ENCODE peak calls at places on chromosomes 16 and 17, in nine cellular contexts. P is endothelial cell of umbilical vein, C is AG04450, R is A549, W is left lung, A is fibroblast of pulmonary artery, H is cardiac muscle cell, J is neural progenitor cell, S is heart left ventricle. O is an unnamed sample.

GRCh38 chr17:31650756-31651520 is 208.1 kb downstream of the COPRS start:
- DNase-seq in W (no peak), P (no peak), C (no peak), S (no peak), R (no peak), J (no peak), A (no peak), H (no peak), O (no peak)

GRCh38 chr17:42358434-42358833 is 29.8 kb downstream of the STAT3 start:
- DNase-seq in W (no peak), A (no peak), R (no peak), S (no peak), P (no peak), J (no peak), C (no peak), H (no peak), O (no peak)

GRCh38 chr16:19130852-19131808 is 17.4 kb downstream of the ITPRIPL2 start:
- DNase-seq in W (no peak), J (no peak), R (no peak), H (no peak), C (peak), A (peak), S (peak), P (peak), O (peak)

GRCh38 chr17:39626671-39627169 is at the start of gene PPP1R1B:
- DNase-seq in A (no peak), W (no peak), J (peak), P (no peak), H (peak), S (no peak), C (no peak), R (no peak), O (peak)

GRCh38 chr16:67713647-67714273 is 5.4 kb downstream of the GFOD2 start:
- DNase-seq in A (no peak), H (no peak), C (no peak), S (no peak), R (no peak), J (no peak), P (no peak), W (no peak), O (no peak)

GRCh38 chr16:68646948-68647659 is 2.0 kb downstream of the CDH3 start:
- DNase-seq in P (no peak), C (no peak), W (no peak), R (no peak), J (no peak), H (no peak), A (no peak), S (no peak), O (no peak)

GRCh38 chr16:81745704-81746558 is 33.2 kb upstream of the PLCG2 start:
- DNase-seq in H (peak), C (no peak), P (peak), S (peak), J (peak), W (peak), A (peak), R (peak), O (peak)

GRCh38 chr17:68060336-68060735 is 24.8 kb downstream of the KPNA2 start:
- DNase-seq in W (no peak), S (no peak), J (no peak), A (no peak), C (no peak), R (no peak), P (no peak), H (no peak), O (no peak)

GRCh38 chr17:33977729-33978514 is 277.2 kb upstream of the CCL2 start:
- DNase-seq in J (no peak), S (peak), P (no peak), H (no peak), A (no peak), R (no peak), W (no peak), C (no peak), O (no peak)

GRCh38 chr17:10336393-10336792 is 36.4 kb downstream of the MYH13 start:
- DNase-seq in A (no peak), R (no peak), S (no peak), J (peak), P (no peak), C (no peak), W (no peak), H (no peak), O (no peak)

DNA sequence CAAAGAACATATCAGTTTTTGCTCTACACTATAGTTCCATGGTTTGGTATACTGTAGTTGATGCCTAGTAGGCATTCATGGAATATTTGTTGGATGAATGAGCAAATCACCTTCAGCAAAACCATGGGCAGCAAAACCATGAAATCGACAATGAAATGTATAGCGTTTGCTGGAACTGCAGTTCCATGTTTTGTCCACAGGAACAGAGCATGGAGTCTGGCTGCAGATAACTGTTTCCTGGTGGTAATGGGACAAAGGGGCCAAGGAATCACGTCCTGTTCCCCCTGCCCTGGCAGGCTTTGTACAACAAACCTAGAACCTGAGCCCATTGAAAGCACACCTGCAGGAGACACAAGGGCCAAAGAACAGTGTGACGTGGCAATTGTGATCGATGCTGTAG is 101.1 kb downstream of the USP31 start:
- DNase-seq in P (no peak), H (no peak), C (no peak), A (no peak), S (no peak), J (no peak), W (no peak), R (peak), O (no peak)
- TF ChIP-seq CTCF in P (no peak), H (no peak), C (no peak), A (no peak), S (no peak), J (peak), W (no peak), R (no peak), O (no peak)

DNA sequence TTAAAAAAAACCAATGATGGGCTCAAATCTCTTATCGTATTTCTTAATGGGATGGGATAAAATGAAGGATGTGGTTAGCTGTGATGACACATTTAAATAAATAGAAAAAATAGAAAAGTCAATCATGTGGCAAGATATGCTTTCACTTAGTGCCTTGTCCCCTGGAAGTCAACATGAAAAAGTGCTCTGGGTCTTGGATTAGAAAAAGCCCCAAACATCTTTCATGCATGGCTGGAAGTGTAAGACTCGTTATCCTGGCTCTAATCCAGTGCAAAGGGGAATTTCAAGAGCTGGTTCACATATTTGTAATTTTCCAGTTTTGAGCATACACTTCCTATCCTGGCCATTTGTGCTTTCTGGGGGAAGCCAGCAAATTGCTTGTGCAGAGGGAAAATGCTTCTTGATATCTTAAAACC is 160.9 kb downstream of the MAP2K6 start:
- DNase-seq in P (peak), R (no peak), J (peak), H (no peak), A (peak), W (no peak), C (peak), S (no peak), O (peak)
- H3K4me3 ChIP-seq in P (no peak), R (no peak), J (no peak), H (no peak), A (no peak), W (no peak), C (no peak), S (no peak), O (no peak)

GRCh38 chr17:75875940-75876189 is 2.5 kb downstream of the TRIM47 start:
- DNase-seq in J (no peak), H (no peak), S (no peak), A (no peak), C (no peak), W (peak), P (no peak), R (no peak), O (no peak)

GRCh38 chr17:75876190-75876937 is 2.0 kb downstream of the TRIM47 start:
- DNase-seq in S (peak), R (peak), H (no peak), A (no peak), C (no peak), J (peak), W (no peak), P (peak), O (no peak)

GRCh38 chr17:75876938-75877751 is 1.2 kb downstream of the TRIM47 start:
- DNase-seq in J (peak), A (peak), W (peak), S (peak), H (no peak), P (peak), R (peak), C (peak), O (peak)

GRCh38 chr17:75878174-75878998 is at the start of gene TRIM47:
- DNase-seq in P (peak), J (peak), C (no peak), R (peak), A (peak), W (peak), S (peak), H (peak), O (peak)

GRCh38 chr17:75877752-75878173 is 618 bp downstream of the TRIM47 start:
- DNase-seq in C (no peak), R (no peak), A (peak), S (peak), P (peak), J (peak), W (peak), H (peak), O (peak)
- TF ChIP-seq CTCF in C (peak), R (peak), A (peak), S (peak), P (peak), J (peak), W (peak), H (peak), O (peak)

GRCh38 chr17:27329146-27329805 is 35.4 kb downstream of the WSB1 start:
- DNase-seq in P (no peak), A (no peak), R (no peak), W (no peak), C (no peak), J (no peak), S (no peak), H (no peak), O (no peak)
- H3K4me3 ChIP-seq in P (no peak), A (no peak), R (no peak), W (no peak), C (no peak), J (no peak), S (no peak), H (no peak), O (no peak)

O was measured in choroid plexus epithelial cell.